ENCODE peak calls at places on chromosome 7, in four cellular contexts. I is GM12878, O is HepG2, T is K562. U is an unnamed sample.

GRCh38 chr7:19269301-19269700 is 124.1 kb upstream of the FERD3L start:
- DNase-seq in I (no peak), O (no peak), T (no peak), U (no peak)

GRCh38 chr7:82605247-82605864 is 161.8 kb upstream of the CACNA2D1 start:
- DNase-seq in I (no peak), O (peak), T (peak), U (no peak)

GRCh38 chr7:52017802-52018679 is 701.4 kb upstream of the COBL start:
- DNase-seq in I (no peak), O (peak), T (peak), U (peak)

GRCh38 chr7:34091330-34091917 is 186.1 kb downstream of the BMPER start:
- DNase-seq in I (no peak), O (peak), T (peak), U (peak)

GRCh38 chr7:45021604-45022296 is 21.7 kb downstream of the CCM2 start:
- DNase-seq in I (peak), O (no peak), T (no peak), U (no peak)

GRCh38 chr7:65809259-65809981 is 63.5 kb upstream of the VKORC1L1 start:
- DNase-seq in I (peak), O (no peak), T (no peak), U (no peak)

GRCh38 chr7:38232475-38233366 is 40.7 kb downstream of the TARP start:
- DNase-seq in I (peak), O (no peak), T (no peak), U (no peak)

GRCh38 chr7:434891-435486 is 84.7 kb downstream of the PDGFA start:
- DNase-seq in I (no peak), O (peak), T (no peak), U (peak)

GRCh38 chr7:97022451-97023306 is 2.0 kb downstream of the DLX5 start:
- DNase-seq in I (no peak), O (no peak), T (no peak), U (no peak)

GRCh38 chr7:79502151-79502550 is 48.7 kb upstream of the MAGI2 start:
- DNase-seq in I (no peak), O (no peak), T (no peak), U (no peak)

GRCh38 chr7:105932835-105933477 is 30.1 kb upstream of the CDHR3 start:
- DNase-seq in I (no peak), O (no peak), T (no peak), U (peak)

GRCh38 chr7:25940086-25940906 is 211.7 kb upstream of the NFE2L3 start:
- DNase-seq in I (no peak), O (no peak), T (no peak), U (no peak)

GRCh38 chr7:18770154-18770807 is 274.7 kb downstream of the HDAC9 start:
- DNase-seq in I (no peak), O (no peak), T (no peak), U (no peak)

GRCh38 chr7:158584392-158584791 is 3.2 kb downstream of the PTPRN2 start:
- DNase-seq in I (no peak), O (no peak), T (no peak), U (no peak)

GRCh38 chr7:122136639-122137253 is 7.3 kb downstream of the AASS start:
- DNase-seq in I (no peak), O (no peak), T (no peak), U (no peak)

GRCh38 chr7:149806726-149807125 is 31.4 kb upstream of the ZNF862 start:
- DNase-seq in I (no peak), O (no peak), T (no peak), U (no peak)

GRCh38 chr7:20217193-20217948 is at the start of gene MACC1:
- DNase-seq in I (peak), O (no peak), T (peak), U (peak)

GRCh38 chr7:131210618-131211017 is 117.1 kb upstream of the MKLN1 start:
- DNase-seq in I (no peak), O (no peak), T (no peak), U (no peak)

DNA sequence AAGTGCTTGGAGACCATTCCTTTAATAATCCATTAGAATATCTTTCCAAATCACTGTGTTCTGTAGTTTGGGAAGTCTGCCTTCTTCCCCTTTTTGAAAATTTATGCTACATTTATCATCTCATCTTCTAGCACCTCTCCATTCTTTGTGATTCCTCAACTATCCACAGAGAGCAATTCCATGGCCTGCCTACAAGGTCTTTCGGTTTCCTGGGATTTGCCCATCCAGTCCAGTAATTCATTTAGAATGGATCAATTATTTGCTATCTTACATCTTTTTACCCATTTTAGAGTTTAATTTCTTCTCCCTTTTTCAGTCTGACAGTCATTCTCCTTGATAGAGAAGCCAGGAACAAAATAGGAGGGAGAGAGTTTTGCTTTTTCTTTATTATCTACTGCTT is 179.8 kb downstream of the ST7 start:
- DNase-seq in I (no peak), O (no peak), T (no peak), U (no peak)
- TF ChIP-seq CREM in I (no peak), O (no peak), T (no peak), U (no peak)

DNA sequence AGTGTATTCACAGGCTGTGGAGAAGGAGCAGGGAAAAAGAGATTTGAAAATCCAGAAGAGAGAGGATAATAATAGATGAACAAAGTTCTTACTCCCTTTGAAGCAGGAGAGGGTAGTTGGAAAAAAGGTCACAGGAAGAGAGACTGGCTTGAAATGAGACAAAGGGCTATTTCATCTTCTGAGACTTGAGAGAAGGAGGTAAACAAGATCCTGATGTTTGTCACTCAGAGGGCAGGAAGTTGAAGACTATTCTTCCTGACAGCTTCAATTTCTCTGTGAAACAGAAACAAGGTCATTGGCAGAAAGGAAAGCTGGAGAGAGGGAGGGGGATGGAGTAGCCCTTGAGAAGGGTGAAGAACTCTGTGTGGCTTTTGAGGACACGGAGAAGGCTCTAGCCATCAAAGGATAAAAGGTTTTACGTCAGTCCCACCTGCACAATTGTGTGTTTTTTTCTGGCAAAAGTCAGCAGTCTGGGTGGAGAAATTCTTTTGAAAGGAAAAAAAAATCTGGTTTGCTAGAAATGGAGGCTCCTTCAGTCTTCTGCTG is 216.2 kb upstream of the STEAP4 start:
- DNase-seq in I (no peak), O (no peak), T (no peak), U (no peak)
- TF ChIP-seq CREM in I (no peak), O (no peak), T (no peak), U (no peak)

GRCh38 chr7:11533229-11533820 is 298.7 kb downstream of the THSD7A start:
- DNase-seq in I (no peak), O (no peak), T (no peak), U (no peak)
- TF ChIP-seq CREM in I (no peak), O (no peak), T (no peak), U (no peak)

DNA sequence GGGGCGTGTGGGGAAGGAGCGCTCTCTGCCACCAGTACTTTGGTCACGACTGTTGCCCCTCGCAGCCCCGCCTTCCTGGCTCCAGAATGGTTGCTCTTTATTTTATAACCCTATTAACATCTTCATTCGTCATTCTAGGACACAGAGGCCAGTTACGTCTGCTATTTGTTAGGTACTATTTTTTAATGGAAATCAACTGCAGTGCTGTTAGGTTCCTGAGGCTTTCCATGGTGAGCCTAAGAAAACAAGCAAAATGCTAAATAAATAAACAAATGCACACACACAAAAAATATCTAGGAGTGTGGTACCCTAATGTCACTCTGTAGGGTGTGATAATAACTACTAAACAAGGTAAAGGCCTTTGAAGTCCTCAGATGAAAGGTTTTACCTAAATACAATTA is 71.1 kb downstream of the SLC37A3 start:
- DNase-seq in I (no peak), O (no peak), T (no peak), U (no peak)
- TF ChIP-seq CREM in I (no peak), O (no peak), T (no peak), U (no peak)

GRCh38 chr7:1575809-1576208 is 6.0 kb upstream of the PSMG3 start:
- DNase-seq in I (no peak), O (no peak), T (no peak), U (no peak)
- TF ChIP-seq CREM in I (no peak), O (no peak), T (no peak), U (no peak)

GRCh38 chr7:100626055-100626454 is 13.7 kb downstream of the MOSPD3 start:
- DNase-seq in I (no peak), O (no peak), T (peak), U (no peak)

GRCh38 chr7:100627238-100627549 is 14.2 kb downstream of the TFR2 start:
- DNase-seq in I (no peak), O (no peak), T (no peak), U (no peak)

GRCh38 chr7:100621554-100621953 is 9.2 kb downstream of the MOSPD3 start:
- DNase-seq in I (no peak), O (peak), T (no peak), U (no peak)

GRCh38 chr7:100626530-100627237 is 14.3 kb downstream of the MOSPD3 start:
- DNase-seq in I (peak), O (no peak), T (peak), U (peak)

DNA sequence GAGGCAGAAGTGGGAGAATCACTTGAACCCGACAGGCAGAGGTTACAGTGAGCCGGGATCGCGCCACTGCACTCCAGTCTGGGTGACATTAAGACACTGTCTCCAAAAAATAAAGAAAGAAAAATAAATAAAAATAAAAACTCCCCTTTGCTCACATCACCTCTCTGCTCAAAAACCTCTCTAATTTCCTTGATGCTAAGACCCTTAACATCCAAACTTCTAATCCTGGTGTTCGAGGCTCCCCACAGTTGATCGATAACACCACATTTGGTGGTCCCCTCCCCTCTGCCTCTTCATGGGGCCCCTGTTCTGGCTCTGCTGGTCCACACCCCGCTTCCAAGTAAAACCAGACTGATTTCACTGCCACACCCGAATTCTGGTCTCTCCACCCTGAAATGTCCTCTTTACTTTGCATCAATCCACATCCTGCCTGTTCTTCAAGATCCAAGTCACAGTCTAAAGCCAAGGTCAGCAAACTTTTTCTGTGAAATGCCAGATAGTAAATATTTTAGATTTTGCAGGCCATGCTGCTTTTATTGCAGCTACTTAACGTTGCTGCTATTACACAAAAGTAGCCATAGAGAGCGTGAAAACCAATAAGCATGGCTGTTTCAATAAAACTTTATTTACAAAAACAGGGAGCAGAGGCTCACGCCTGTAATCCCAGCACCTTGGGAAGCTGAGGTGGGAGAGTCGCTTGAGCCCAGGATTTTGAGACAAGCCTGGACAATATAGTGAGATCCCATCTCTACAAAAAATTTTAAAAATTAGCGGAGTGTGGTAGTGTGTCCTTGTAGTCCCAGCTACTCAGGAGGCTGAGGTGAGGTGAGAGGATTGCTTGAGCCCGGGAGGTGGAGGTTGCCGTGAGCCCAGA is 11.8 kb downstream of the MOSPD3 start:
- DNase-seq in I (no peak), O (no peak), T (peak), U (no peak)
- TF ChIP-seq CREM in I (no peak), O (no peak), T (no peak), U (no peak)

GRCh38 chr7:121039994-121040393 is 51.5 kb downstream of the CPED1 start:
- DNase-seq in I (no peak), O (no peak), T (no peak), U (no peak)
- TF ChIP-seq CREM in I (no peak), O (no peak), T (no peak), U (no peak)

U was measured in WTC11.